ENCODE peak calls at places on chromosomes 11 and 22, in seven cellular contexts. Q, E, U, R, T, K and Z are unnamed samples.
A peak's percentile ranks its signal among the peaks of the same experiment; 100 is the strongest.

GRCh38 chr11:46003647-46004046 is 81.2 kb downstream of the LARGE2 start:
- DNase-seq in T (no peak), K (no peak), U (no peak), Q (peak; percentile 74), E (no peak), R (no peak), Z (no peak)

GRCh38 chr22:28819253-28820096 is 19.1 kb upstream of the XBP1 start:
- DNase-seq in U (no peak), T (no peak), E (no peak), K (no peak), Q (no peak), R (no peak), Z (peak; percentile 72)

GRCh38 chr11:47268448-47269001 is 1.4 kb upstream of the MADD start:
- DNase-seq in U (no peak), T (no peak), Q (no peak), E (no peak), K (no peak), R (no peak), Z (peak; percentile 44)

GRCh38 chr11:121063728-121064127 is 37.3 kb upstream of the TECTA start:
- DNase-seq in T (no peak), U (no peak), R (no peak), K (no peak), Q (no peak), E (no peak), Z (no peak)

GRCh38 chr11:120660024-120660565 is 148.5 kb downstream of the GRIK4 start:
- DNase-seq in T (no peak), K (no peak), U (no peak), R (no peak), Q (peak; percentile 38), E (peak; percentile 64), Z (no peak)

GRCh38 chr11:66324626-66325025 is 7.8 kb upstream of the CD248 start:
- DNase-seq in K (no peak), T (no peak), U (no peak), E (peak; percentile 8), R (no peak), Q (peak; percentile 60), Z (no peak)

GRCh38 chr11:125701858-125702621 is 21.4 kb upstream of the ACRV1 start:
- DNase-seq in E (no peak), R (no peak), K (no peak), T (no peak), U (no peak), Q (no peak), Z (no peak)

GRCh38 chr11:106413222-106413621 is 335.8 kb downstream of the AASDHPPT start:
- DNase-seq in E (no peak), R (no peak), K (no peak), U (no peak), T (no peak), Q (no peak), Z (no peak)

GRCh38 chr11:123452799-123453198 is 22.7 kb downstream of the GRAMD1B start:
- DNase-seq in Q (no peak), E (no peak), K (no peak), R (no peak), U (no peak), T (no peak), Z (no peak)

GRCh38 chr11:19595840-19596751 is 116.5 kb upstream of the NAV2 start:
- DNase-seq in U (peak; percentile 77), R (peak; percentile 81), K (peak; percentile 54), Q (peak; percentile 76), T (no peak), E (peak; percentile 74), Z (no peak)

GRCh38 chr11:103947566-103947919 is 88.9 kb upstream of the DDI1 start:
- DNase-seq in T (no peak), U (no peak), K (no peak), Q (peak; percentile 78), R (peak; percentile 42), E (no peak), Z (no peak)

GRCh38 chr11:47412152-47412746 is 3.9 kb downstream of the SLC39A13 start:
- DNase-seq in E (peak; percentile 87), Q (peak; percentile 48), K (peak; percentile 65), U (peak; percentile 86), R (no peak), T (no peak), Z (peak; percentile 76)

GRCh38 chr11:1942541-1943260 is 4.4 kb upstream of the MRPL23 start:
- DNase-seq in E (no peak), R (no peak), K (no peak), U (peak; percentile 46), T (no peak), Q (no peak), Z (peak; percentile 25)

GRCh38 chr22:50531546-50532352 is 1.9 kb upstream of the TYMP start:
- DNase-seq in Q (peak; percentile 84), K (peak; percentile 87), T (no peak), E (peak; percentile 90), U (peak; percentile 90), R (peak; percentile 81), Z (peak; percentile 87)

GRCh38 chr22:41411021-41411851 is 29.5 kb downstream of the TEF start:
- DNase-seq in T (no peak), K (no peak), U (no peak), Q (no peak), E (no peak), R (peak; percentile 77), Z (no peak)

GRCh38 chr11:77381749-77382693 is 80.5 kb upstream of the GDPD4 start:
- DNase-seq in K (no peak), Q (peak; percentile 52), T (no peak), U (no peak), R (no peak), E (no peak), Z (no peak)

GRCh38 chr11:36702330-36703054 is 104.5 kb upstream of the RAG2 start:
- DNase-seq in E (peak; percentile 73), T (peak; percentile 17), U (no peak), R (no peak), Q (peak; percentile 78), K (no peak), Z (no peak)
- H3K4me1 ChIP-seq in E (peaks cover 3% of the 10 kb centered on the region), T (peaks cover 5% of the 10 kb centered on the region), U (no peaks in the 10 kb centered on the region), R (no peaks in the 10 kb centered on the region), Q (peaks cover 6% of the 10 kb centered on the region), K (no peaks in the 10 kb centered on the region), Z (peaks cover 4% of the 10 kb centered on the region)

DNA sequence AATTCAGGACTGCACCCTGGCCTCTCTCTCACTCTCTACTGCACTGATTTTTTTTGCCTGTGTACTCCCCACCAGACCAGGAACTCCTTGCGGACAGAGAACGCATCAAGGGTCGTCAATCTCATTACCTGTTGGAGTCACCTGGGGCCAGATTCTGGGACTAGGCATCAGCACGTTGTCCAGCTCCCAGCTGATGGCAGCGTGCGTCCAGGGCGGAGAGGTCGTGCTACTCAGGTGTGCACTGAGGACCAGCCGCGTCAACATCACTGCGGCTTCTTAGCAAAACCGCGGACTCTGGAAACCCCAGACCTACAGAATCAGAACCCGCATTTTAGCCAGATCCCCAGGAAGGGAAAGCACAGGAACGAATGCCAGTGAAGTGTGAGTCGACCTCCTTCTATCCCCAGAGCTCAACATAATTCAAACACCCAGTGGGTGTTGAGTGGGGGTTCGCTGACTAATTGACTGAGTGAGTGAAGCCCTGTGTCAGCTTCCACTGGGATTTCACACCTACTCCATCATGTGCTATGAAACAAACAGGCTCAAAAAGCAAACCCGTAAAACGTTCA is 13.2 kb downstream of the KCNJ5 start:
- DNase-seq in K (no peak), U (no peak), E (no peak), Q (no peak), T (no peak), R (no peak), Z (no peak)
- H3K4me3 ChIP-seq in K (peak overlapping the region; percentile 61), U (no peak overlapping the region), E (no peak overlapping the region), Q (no peak overlapping the region), T (peak overlapping the region; percentile 63), R (no peak overlapping the region), Z (no peak overlapping the region)

DNA sequence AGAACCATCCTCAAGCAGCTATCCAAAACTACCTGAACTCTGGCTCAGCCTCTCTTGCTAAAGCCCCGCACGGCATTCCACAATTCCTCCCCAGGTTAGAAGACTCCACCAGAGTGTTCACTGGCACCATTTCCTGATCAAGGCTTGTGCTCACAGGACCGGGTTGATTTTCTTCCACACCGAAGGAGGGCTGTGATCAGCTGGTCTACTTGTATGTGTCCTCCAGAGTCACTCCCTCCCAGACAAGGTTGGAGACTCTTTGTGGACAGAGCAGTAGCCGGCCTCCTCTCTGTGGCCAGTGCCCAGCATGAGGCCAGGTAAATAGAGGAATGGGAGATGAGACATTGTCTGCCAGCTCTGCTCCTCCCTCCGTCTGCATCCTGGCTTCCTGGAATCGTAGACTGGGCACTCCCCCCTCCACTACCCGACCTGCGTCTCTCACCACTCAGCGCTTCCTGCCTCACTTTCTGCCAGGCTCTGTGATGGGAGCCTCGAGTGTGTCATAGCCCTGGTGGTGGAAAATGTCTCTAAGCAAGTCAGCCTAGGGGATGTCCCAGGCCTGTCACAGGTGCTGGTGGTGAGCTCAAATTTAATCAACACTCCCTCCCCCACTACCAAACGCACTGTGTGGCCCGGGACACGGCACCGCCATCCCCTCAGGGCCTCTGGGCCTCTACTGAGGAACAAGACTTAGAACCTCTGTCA is 12.5 kb upstream of the TMPRSS6 start:
- DNase-seq in K (no peak), E (peak; percentile 48), R (no peak), U (no peak), T (peak; percentile 90), Q (peak; percentile 34), Z (peak; percentile 74)
- TF ChIP-seq CTCF in K (no peak), E (peak; percentile 9), R (no peak), U (no peak), T (no peak), Q (no peak), Z (no peak)

GRCh38 chr22:20511578-20512259 is 4.3 kb downstream of the MED15 start:
- DNase-seq in Q (no peak), K (no peak), U (no peak), E (no peak), T (no peak), R (no peak), Z (no peak)
- H3K4me1 ChIP-seq in Q (peaks cover 22% of the 10 kb centered on the region), K (peaks cover 75% of the 10 kb centered on the region), U (peaks cover 39% of the 10 kb centered on the region), E (peaks cover 22% of the 10 kb centered on the region), T (peaks cover 58% of the 10 kb centered on the region), R (peaks cover 75% of the 10 kb centered on the region), Z (peaks cover 29% of the 10 kb centered on the region)